ENCODE peak calls at places on chromosome 6, in eight cellular contexts. One of them, this sample, is unnamed.

GRCh38 chr6:5205877-5206840 is 54.6 kb downstream of the LYRM4 start:
- DNase-seq in breast epithelium: peak; percentile 26
- DNase-seq in Peyer's patch: no peak
- DNase-seq in HCT116: no peak
- DNase-seq in uterus: peak; percentile 81
- DNase-seq in GM12878: no peak
- DNase-seq in body of pancreas: peak; percentile 75
- DNase-seq in upper lobe of left lung: no peak
- DNase-seq in this sample: peak; percentile 71

GRCh38 chr6:138161434-138162103 is at the start of gene ARFGEF3:
- DNase-seq in body of pancreas: peak; percentile 79
- DNase-seq in upper lobe of left lung: peak; percentile 95
- DNase-seq in Peyer's patch: no peak
- DNase-seq in uterus: peak; percentile 20
- DNase-seq in GM12878: no peak
- DNase-seq in breast epithelium: no peak
- DNase-seq in HCT116: no peak
- DNase-seq in this sample: peak; percentile 66

GRCh38 chr6:143583542-143584330 is 72.2 kb upstream of the FUCA2 start:
- DNase-seq in Peyer's patch: no peak
- DNase-seq in uterus: no peak
- DNase-seq in GM12878: no peak
- DNase-seq in HCT116: no peak
- DNase-seq in body of pancreas: no peak
- DNase-seq in breast epithelium: no peak
- DNase-seq in upper lobe of left lung: no peak
- DNase-seq in this sample: no peak

GRCh38 chr6:126335210-126335609 is 4.7 kb upstream of the CENPW start:
- DNase-seq in breast epithelium: no peak
- DNase-seq in HCT116: no peak
- DNase-seq in body of pancreas: no peak
- DNase-seq in Peyer's patch: no peak
- DNase-seq in upper lobe of left lung: no peak
- DNase-seq in uterus: no peak
- DNase-seq in GM12878: no peak
- DNase-seq in this sample: no peak

GRCh38 chr6:134982161-134982560 is 32.3 kb upstream of the ALDH8A1 start:
- DNase-seq in upper lobe of left lung: no peak
- DNase-seq in uterus: no peak
- DNase-seq in body of pancreas: no peak
- DNase-seq in HCT116: no peak
- DNase-seq in GM12878: no peak
- DNase-seq in breast epithelium: no peak
- DNase-seq in Peyer's patch: no peak
- DNase-seq in this sample: no peak

GRCh38 chr6:134911532-134911931 is 38.4 kb downstream of the ALDH8A1 start:
- DNase-seq in GM12878: no peak
- DNase-seq in HCT116: no peak
- DNase-seq in Peyer's patch: no peak
- DNase-seq in body of pancreas: no peak
- DNase-seq in uterus: no peak
- DNase-seq in upper lobe of left lung: no peak
- DNase-seq in breast epithelium: no peak
- DNase-seq in this sample: no peak

GRCh38 chr6:121435444-121436069 is at the start of gene GJA1:
- DNase-seq in breast epithelium: peak; percentile 60
- DNase-seq in GM12878: no peak
- DNase-seq in Peyer's patch: no peak
- DNase-seq in HCT116: no peak
- DNase-seq in upper lobe of left lung: no peak
- DNase-seq in uterus: peak; percentile 75
- DNase-seq in body of pancreas: no peak
- DNase-seq in this sample: peak; percentile 77

GRCh38 chr6:46048646-46049297 is 33.1 kb upstream of the CLIC5 start:
- DNase-seq in breast epithelium: no peak
- DNase-seq in upper lobe of left lung: no peak
- DNase-seq in HCT116: no peak
- DNase-seq in Peyer's patch: no peak
- DNase-seq in body of pancreas: no peak
- DNase-seq in uterus: no peak
- DNase-seq in GM12878: no peak
- DNase-seq in this sample: no peak

GRCh38 chr6:131758920-131759319 is 48.1 kb upstream of the CTAGE9 start:
- DNase-seq in Peyer's patch: no peak
- DNase-seq in upper lobe of left lung: no peak
- DNase-seq in uterus: peak; percentile 34
- DNase-seq in GM12878: no peak
- DNase-seq in HCT116: no peak
- DNase-seq in body of pancreas: no peak
- DNase-seq in breast epithelium: no peak
- DNase-seq in this sample: no peak

GRCh38 chr6:45698046-45698445 is 317.6 kb downstream of the CLIC5 start:
- DNase-seq in uterus: no peak
- DNase-seq in HCT116: no peak
- DNase-seq in upper lobe of left lung: no peak
- DNase-seq in GM12878: no peak
- DNase-seq in body of pancreas: no peak
- DNase-seq in breast epithelium: no peak
- DNase-seq in Peyer's patch: no peak
- DNase-seq in this sample: no peak

GRCh38 chr6:130831598-130831997 is 4.4 kb downstream of the SMLR1 start:
- DNase-seq in Peyer's patch: no peak
- DNase-seq in body of pancreas: no peak
- DNase-seq in uterus: no peak
- DNase-seq in HCT116: no peak
- DNase-seq in upper lobe of left lung: no peak
- DNase-seq in breast epithelium: no peak
- DNase-seq in GM12878: no peak
- DNase-seq in this sample: no peak

GRCh38 chr6:153150767-153151440 is 19.8 kb upstream of the RGS17 start:
- DNase-seq in upper lobe of left lung: no peak
- DNase-seq in body of pancreas: no peak
- DNase-seq in GM12878: no peak
- DNase-seq in Peyer's patch: no peak
- DNase-seq in uterus: no peak
- DNase-seq in breast epithelium: no peak
- DNase-seq in HCT116: no peak
- DNase-seq in this sample: no peak

GRCh38 chr6:72466971-72467566 is 154.8 kb upstream of the KCNQ5 start:
- DNase-seq in upper lobe of left lung: no peak
- DNase-seq in HCT116: no peak
- DNase-seq in uterus: no peak
- DNase-seq in GM12878: no peak
- DNase-seq in breast epithelium: no peak
- DNase-seq in body of pancreas: no peak
- DNase-seq in Peyer's patch: no peak
- DNase-seq in this sample: no peak

GRCh38 chr6:35388023-35388422 is 45.7 kb downstream of the PPARD start:
- DNase-seq in body of pancreas: no peak
- DNase-seq in breast epithelium: no peak
- DNase-seq in GM12878: no peak
- DNase-seq in HCT116: no peak
- DNase-seq in upper lobe of left lung: peak; percentile 44
- DNase-seq in uterus: no peak
- DNase-seq in Peyer's patch: no peak
- DNase-seq in this sample: no peak

GRCh38 chr6:26363882-26364825 is 844 bp upstream of the BTN3A2 start:
- DNase-seq in uterus: peak; percentile 28
- DNase-seq in GM12878: peak; percentile 17
- DNase-seq in Peyer's patch: no peak
- DNase-seq in body of pancreas: no peak
- DNase-seq in breast epithelium: no peak
- DNase-seq in HCT116: no peak
- DNase-seq in upper lobe of left lung: no peak
- DNase-seq in this sample: no peak

GRCh38 chr6:148974351-148974750 is 227.5 kb downstream of the UST start:
- DNase-seq in GM12878: no peak
- DNase-seq in breast epithelium: no peak
- DNase-seq in upper lobe of left lung: no peak
- DNase-seq in Peyer's patch: no peak
- DNase-seq in uterus: no peak
- DNase-seq in HCT116: no peak
- DNase-seq in body of pancreas: no peak
- DNase-seq in this sample: no peak

DNA sequence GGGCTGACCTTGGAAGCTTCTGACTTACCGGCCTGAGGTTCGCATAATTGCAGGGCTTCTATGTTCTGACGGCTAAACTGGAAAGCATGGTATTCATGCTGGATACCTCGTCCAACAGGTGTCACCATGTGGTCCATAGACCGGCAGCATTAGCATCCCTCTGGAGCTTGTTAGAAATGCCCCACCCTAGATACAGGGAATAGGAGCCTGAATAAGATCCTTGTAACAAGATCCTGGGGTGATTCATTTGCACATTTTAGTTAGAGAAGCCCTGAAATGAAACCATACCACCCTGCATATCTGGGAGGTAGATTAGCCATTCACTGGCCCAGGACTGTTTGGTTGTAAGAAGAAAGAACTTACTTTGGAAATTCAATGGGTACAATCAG is 77.7 kb downstream of the TMEM170B start:
- DNase-seq in breast epithelium: no peak
- DNase-seq in uterus: no peak
- DNase-seq in body of pancreas: no peak
- DNase-seq in Peyer's patch: no peak
- DNase-seq in HCT116: no peak
- DNase-seq in GM12878: no peak
- DNase-seq in upper lobe of left lung: no peak
- DNase-seq in this sample: no peak
- TF ChIP-seq CTCF in breast epithelium: no peak
- TF ChIP-seq CTCF in uterus: no peak
- TF ChIP-seq CTCF in body of pancreas: no peak
- TF ChIP-seq CTCF in Peyer's patch: no peak
- TF ChIP-seq CTCF in HCT116: no peak
- TF ChIP-seq CTCF in GM12878: no peak
- TF ChIP-seq CTCF in upper lobe of left lung: no peak
- TF ChIP-seq CTCF in this sample: no peak

GRCh38 chr6:37459981-37460800 is 27.2 kb downstream of the CMTR1 start:
- DNase-seq in upper lobe of left lung: no peak
- DNase-seq in breast epithelium: no peak
- DNase-seq in uterus: no peak
- DNase-seq in Peyer's patch: no peak
- DNase-seq in body of pancreas: no peak
- DNase-seq in GM12878: no peak
- DNase-seq in HCT116: no peak
- DNase-seq in this sample: no peak
- H3K36me3 ChIP-seq in upper lobe of left lung: peaks cover 95% of the 10 kb centered on the region
- H3K36me3 ChIP-seq in breast epithelium: peaks cover 24% of the 10 kb centered on the region
- H3K36me3 ChIP-seq in uterus: no peaks in the 10 kb centered on the region
- H3K36me3 ChIP-seq in Peyer's patch: no peaks in the 10 kb centered on the region
- H3K36me3 ChIP-seq in body of pancreas: peaks cover 13% of the 10 kb centered on the region
- H3K36me3 ChIP-seq in GM12878: peaks cover 69% of the 10 kb centered on the region
- H3K36me3 ChIP-seq in HCT116: peaks cover 26% of the 10 kb centered on the region
- H3K36me3 ChIP-seq in this sample: peaks cover 52% of the 10 kb centered on the region

DNA sequence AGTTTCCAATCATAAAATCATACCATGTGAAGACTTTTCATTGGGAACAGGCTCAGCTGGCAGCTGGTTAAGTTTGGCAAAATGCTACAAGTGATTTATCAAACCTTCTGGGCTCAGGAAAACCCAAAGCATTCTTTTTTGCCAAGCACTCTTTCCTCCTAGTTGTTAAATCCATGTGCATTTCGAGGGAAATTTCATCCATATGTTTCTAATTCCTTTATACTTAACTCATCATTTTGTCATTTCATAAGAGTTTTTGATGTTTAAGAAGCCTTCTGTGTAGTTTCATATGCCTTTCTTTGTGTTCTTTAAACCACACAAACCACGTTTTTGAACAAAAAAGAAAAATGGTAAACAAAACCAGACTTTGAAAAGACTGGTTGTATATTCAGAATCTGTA is 217.7 kb upstream of the PDE10A start:
- DNase-seq in HCT116: no peak
- DNase-seq in uterus: no peak
- DNase-seq in body of pancreas: no peak
- DNase-seq in Peyer's patch: no peak
- DNase-seq in GM12878: no peak
- DNase-seq in upper lobe of left lung: no peak
- DNase-seq in breast epithelium: no peak
- DNase-seq in this sample: no peak
- TF ChIP-seq POLR2A in HCT116: no peak
- TF ChIP-seq POLR2A in uterus: no peak
- TF ChIP-seq POLR2A in body of pancreas: no peak
- TF ChIP-seq POLR2A in Peyer's patch: no peak
- TF ChIP-seq POLR2A in GM12878: no peak
- TF ChIP-seq POLR2A in upper lobe of left lung: no peak
- TF ChIP-seq POLR2A in breast epithelium: no peak
- TF ChIP-seq POLR2A in this sample: no peak

GRCh38 chr6:165714907-165715306 is 51.9 kb upstream of the PDE10A start:
- DNase-seq in upper lobe of left lung: peak; percentile 68
- DNase-seq in breast epithelium: no peak
- DNase-seq in Peyer's patch: no peak
- DNase-seq in HCT116: no peak
- DNase-seq in uterus: no peak
- DNase-seq in body of pancreas: no peak
- DNase-seq in GM12878: no peak
- DNase-seq in this sample: no peak

GRCh38 chr6:165718486-165718885 is 55.4 kb upstream of the PDE10A start:
- DNase-seq in uterus: no peak
- DNase-seq in HCT116: no peak
- DNase-seq in upper lobe of left lung: no peak
- DNase-seq in breast epithelium: no peak
- DNase-seq in Peyer's patch: no peak
- DNase-seq in body of pancreas: no peak
- DNase-seq in GM12878: no peak
- DNase-seq in this sample: no peak

GRCh38 chr6:165716886-165717285 is 53.8 kb upstream of the PDE10A start:
- DNase-seq in uterus: no peak
- DNase-seq in GM12878: no peak
- DNase-seq in body of pancreas: no peak
- DNase-seq in upper lobe of left lung: no peak
- DNase-seq in Peyer's patch: no peak
- DNase-seq in breast epithelium: no peak
- DNase-seq in HCT116: no peak
- DNase-seq in this sample: no peak

GRCh38 chr6:165715428-165715827 is 52.4 kb upstream of the PDE10A start:
- DNase-seq in body of pancreas: no peak
- DNase-seq in breast epithelium: no peak
- DNase-seq in Peyer's patch: no peak
- DNase-seq in HCT116: no peak
- DNase-seq in GM12878: no peak
- DNase-seq in uterus: no peak
- DNase-seq in upper lobe of left lung: no peak
- DNase-seq in this sample: no peak

DNA sequence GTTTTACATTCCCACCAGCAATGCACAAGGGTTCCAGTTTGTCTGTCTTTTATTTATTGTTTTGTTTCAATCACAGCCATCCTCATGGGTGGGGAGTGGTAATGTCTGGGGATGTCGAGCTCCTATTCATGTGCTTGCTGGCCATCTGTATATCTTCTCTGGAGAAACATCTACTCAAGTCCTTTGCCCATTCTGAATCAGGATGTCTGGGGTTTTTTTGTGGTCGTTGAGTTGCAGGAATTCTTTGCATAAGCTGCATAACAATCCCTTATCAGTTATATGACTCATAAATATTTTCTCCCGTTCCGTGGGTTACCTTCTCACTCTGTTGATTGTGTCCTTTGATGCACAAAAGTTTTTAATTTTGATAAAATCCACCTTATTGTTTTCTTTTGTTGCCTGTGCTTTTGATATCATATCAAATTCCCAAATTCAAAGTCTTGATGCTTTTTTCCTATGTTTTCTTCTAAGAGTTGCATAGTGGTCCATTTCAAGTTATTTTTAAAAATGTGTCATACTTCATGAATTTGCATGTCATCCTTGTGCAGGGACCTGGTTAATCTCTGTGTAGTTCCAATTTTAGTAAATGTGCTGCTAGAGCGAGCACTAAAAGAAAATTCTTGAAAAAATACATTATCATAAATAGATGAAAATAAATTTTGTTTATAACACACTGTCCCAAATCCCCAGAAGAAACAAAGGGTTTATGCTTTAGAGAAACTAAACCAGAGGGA is 54.9 kb upstream of the PDE10A start:
- DNase-seq in Peyer's patch: no peak
- DNase-seq in breast epithelium: no peak
- DNase-seq in upper lobe of left lung: no peak
- DNase-seq in body of pancreas: no peak
- DNase-seq in HCT116: peak; percentile 6
- DNase-seq in uterus: no peak
- DNase-seq in GM12878: no peak
- DNase-seq in this sample: no peak
- TF ChIP-seq CTCF in Peyer's patch: no peak
- TF ChIP-seq CTCF in breast epithelium: no peak
- TF ChIP-seq CTCF in upper lobe of left lung: no peak
- TF ChIP-seq CTCF in body of pancreas: no peak
- TF ChIP-seq CTCF in HCT116: no peak
- TF ChIP-seq CTCF in uterus: no peak
- TF ChIP-seq CTCF in GM12878: no peak
- TF ChIP-seq CTCF in this sample: no peak